ENCODE peak calls at places on chromosomes 3 and 15, in nine cellular contexts. One of them, this sample, is unnamed.

GRCh38 chr15:60840703-60841411 is 361.9 kb upstream of the ICE2 start:
- DNase-seq in right lobe of liver: no peak
- DNase-seq in K562: no peak
- DNase-seq in ovary: no peak
- DNase-seq in H1: no peak
- DNase-seq in transverse colon: no peak
- DNase-seq in upper lobe of left lung: peak
- DNase-seq in stomach: no peak
- DNase-seq in testis: no peak
- DNase-seq in this sample: no peak

GRCh38 chr3:11910971-11911531 is 64.4 kb upstream of the TAMM41 start:
- DNase-seq in right lobe of liver: peak
- DNase-seq in K562: no peak
- DNase-seq in ovary: no peak
- DNase-seq in H1: no peak
- DNase-seq in transverse colon: no peak
- DNase-seq in upper lobe of left lung: no peak
- DNase-seq in stomach: peak
- DNase-seq in testis: no peak
- DNase-seq in this sample: no peak

GRCh38 chr3:8872291-8872690 is 91.0 kb downstream of the RAD18 start:
- DNase-seq in right lobe of liver: no peak
- DNase-seq in K562: no peak
- DNase-seq in ovary: no peak
- DNase-seq in H1: no peak
- DNase-seq in transverse colon: no peak
- DNase-seq in upper lobe of left lung: no peak
- DNase-seq in stomach: no peak
- DNase-seq in testis: no peak
- DNase-seq in this sample: no peak

GRCh38 chr3:50246517-50246954 is 10.5 kb downstream of the GNAI2 start:
- DNase-seq in right lobe of liver: no peak
- DNase-seq in K562: peak
- DNase-seq in ovary: peak
- DNase-seq in H1: no peak
- DNase-seq in transverse colon: peak
- DNase-seq in upper lobe of left lung: peak
- DNase-seq in stomach: no peak
- DNase-seq in testis: no peak
- DNase-seq in this sample: peak

GRCh38 chr3:61358364-61358763 is 107.1 kb upstream of the FHIT start:
- DNase-seq in right lobe of liver: peak
- DNase-seq in K562: no peak
- DNase-seq in ovary: peak
- DNase-seq in H1: no peak
- DNase-seq in transverse colon: peak
- DNase-seq in upper lobe of left lung: peak
- DNase-seq in stomach: peak
- DNase-seq in testis: peak
- DNase-seq in this sample: peak

GRCh38 chr15:72146221-72146620 is 28.0 kb downstream of the SENP8 start:
- DNase-seq in right lobe of liver: no peak
- DNase-seq in K562: no peak
- DNase-seq in ovary: no peak
- DNase-seq in H1: peak
- DNase-seq in transverse colon: no peak
- DNase-seq in upper lobe of left lung: no peak
- DNase-seq in stomach: no peak
- DNase-seq in testis: no peak
- DNase-seq in this sample: no peak

GRCh38 chr3:42473083-42473932 is 29.1 kb upstream of the VIPR1 start:
- DNase-seq in right lobe of liver: no peak
- DNase-seq in K562: no peak
- DNase-seq in ovary: no peak
- DNase-seq in H1: no peak
- DNase-seq in transverse colon: peak
- DNase-seq in upper lobe of left lung: peak
- DNase-seq in stomach: peak
- DNase-seq in testis: no peak
- DNase-seq in this sample: no peak

GRCh38 chr15:78049691-78050440 is 27.6 kb downstream of the TBC1D2B start:
- DNase-seq in right lobe of liver: no peak
- DNase-seq in K562: no peak
- DNase-seq in ovary: no peak
- DNase-seq in H1: no peak
- DNase-seq in transverse colon: no peak
- DNase-seq in upper lobe of left lung: no peak
- DNase-seq in stomach: no peak
- DNase-seq in testis: peak
- DNase-seq in this sample: peak

GRCh38 chr15:52784799-52785671 is 5.1 kb downstream of the ONECUT1 start:
- DNase-seq in right lobe of liver: peak
- DNase-seq in K562: no peak
- DNase-seq in ovary: no peak
- DNase-seq in H1: peak
- DNase-seq in transverse colon: no peak
- DNase-seq in upper lobe of left lung: no peak
- DNase-seq in stomach: no peak
- DNase-seq in testis: no peak
- DNase-seq in this sample: no peak

GRCh38 chr15:52782514-52782913 is 7.6 kb downstream of the ONECUT1 start:
- DNase-seq in right lobe of liver: no peak
- DNase-seq in K562: no peak
- DNase-seq in ovary: no peak
- DNase-seq in H1: no peak
- DNase-seq in transverse colon: no peak
- DNase-seq in upper lobe of left lung: no peak
- DNase-seq in stomach: no peak
- DNase-seq in testis: no peak
- DNase-seq in this sample: no peak

GRCh38 chr15:52785672-52786406 is 4.3 kb downstream of the ONECUT1 start:
- DNase-seq in right lobe of liver: peak
- DNase-seq in K562: no peak
- DNase-seq in ovary: no peak
- DNase-seq in H1: no peak
- DNase-seq in transverse colon: no peak
- DNase-seq in upper lobe of left lung: no peak
- DNase-seq in stomach: no peak
- DNase-seq in testis: no peak
- DNase-seq in this sample: no peak

GRCh38 chr15:52783929-52784798 is 6.0 kb downstream of the ONECUT1 start:
- DNase-seq in right lobe of liver: peak
- DNase-seq in K562: peak
- DNase-seq in ovary: no peak
- DNase-seq in H1: peak
- DNase-seq in transverse colon: no peak
- DNase-seq in upper lobe of left lung: no peak
- DNase-seq in stomach: no peak
- DNase-seq in testis: no peak
- DNase-seq in this sample: no peak

GRCh38 chr15:52783191-52783829 is 6.8 kb downstream of the ONECUT1 start:
- DNase-seq in right lobe of liver: peak
- DNase-seq in K562: no peak
- DNase-seq in ovary: no peak
- DNase-seq in H1: peak
- DNase-seq in transverse colon: no peak
- DNase-seq in upper lobe of left lung: no peak
- DNase-seq in stomach: no peak
- DNase-seq in testis: no peak
- DNase-seq in this sample: no peak
- TF ChIP-seq POLR2A in right lobe of liver: no peak
- TF ChIP-seq POLR2A in K562: no peak
- TF ChIP-seq POLR2A in ovary: no peak
- TF ChIP-seq POLR2A in H1: no peak
- TF ChIP-seq POLR2A in transverse colon: no peak
- TF ChIP-seq POLR2A in upper lobe of left lung: no peak
- TF ChIP-seq POLR2A in stomach: no peak
- TF ChIP-seq POLR2A in testis: no peak
- TF ChIP-seq POLR2A in this sample: no peak

DNA sequence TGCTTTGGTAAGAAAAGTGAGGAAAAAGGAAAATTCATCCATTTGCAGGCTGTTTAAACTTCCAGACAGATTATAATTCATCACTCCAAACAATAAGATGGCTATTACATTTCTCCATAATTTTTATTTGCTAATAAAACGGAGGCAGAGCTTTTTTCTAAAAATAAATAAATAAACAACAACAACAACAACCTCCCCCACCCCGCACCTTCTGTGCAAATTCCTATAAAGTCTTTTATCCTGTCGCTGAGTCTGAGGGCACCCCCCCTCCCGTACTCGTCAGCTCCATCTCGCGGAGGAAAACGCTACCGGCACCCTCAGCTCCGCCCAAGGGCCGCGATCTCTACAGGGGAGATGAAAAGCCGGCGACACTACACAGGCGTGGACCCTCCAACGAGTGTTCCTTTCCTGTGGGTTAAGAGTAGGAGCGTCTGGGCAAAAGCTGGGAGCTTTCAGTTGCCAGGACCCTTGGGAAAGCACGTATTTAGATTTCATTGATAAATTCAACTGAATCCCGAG is 1.0 kb upstream of the ATP1B3 start:
- DNase-seq in right lobe of liver: peak
- DNase-seq in K562: peak
- DNase-seq in ovary: peak
- DNase-seq in H1: peak
- DNase-seq in transverse colon: peak
- DNase-seq in upper lobe of left lung: peak
- DNase-seq in stomach: peak
- DNase-seq in testis: peak
- DNase-seq in this sample: peak
- TF ChIP-seq POLR2A in right lobe of liver: no peak
- TF ChIP-seq POLR2A in K562: no peak
- TF ChIP-seq POLR2A in ovary: no peak
- TF ChIP-seq POLR2A in H1: no peak
- TF ChIP-seq POLR2A in transverse colon: no peak
- TF ChIP-seq POLR2A in upper lobe of left lung: no peak
- TF ChIP-seq POLR2A in stomach: no peak
- TF ChIP-seq POLR2A in testis: no peak
- TF ChIP-seq POLR2A in this sample: no peak

GRCh38 chr3:120858501-120858900 is 49.5 kb upstream of the STXBP5L start:
- DNase-seq in right lobe of liver: no peak
- DNase-seq in K562: no peak
- DNase-seq in ovary: no peak
- DNase-seq in H1: no peak
- DNase-seq in transverse colon: no peak
- DNase-seq in upper lobe of left lung: no peak
- DNase-seq in stomach: no peak
- DNase-seq in testis: no peak
- DNase-seq in this sample: no peak

GRCh38 chr3:120855665-120856437 is 52.2 kb upstream of the STXBP5L start:
- DNase-seq in right lobe of liver: no peak
- DNase-seq in K562: no peak
- DNase-seq in ovary: peak
- DNase-seq in H1: no peak
- DNase-seq in transverse colon: peak
- DNase-seq in upper lobe of left lung: no peak
- DNase-seq in stomach: no peak
- DNase-seq in testis: peak
- DNase-seq in this sample: no peak

GRCh38 chr3:120852412-120852811 is 55.6 kb upstream of the STXBP5L start:
- DNase-seq in right lobe of liver: no peak
- DNase-seq in K562: no peak
- DNase-seq in ovary: no peak
- DNase-seq in H1: no peak
- DNase-seq in transverse colon: no peak
- DNase-seq in upper lobe of left lung: no peak
- DNase-seq in stomach: no peak
- DNase-seq in testis: no peak
- DNase-seq in this sample: no peak

GRCh38 chr3:120853416-120853815 is 54.6 kb upstream of the STXBP5L start:
- DNase-seq in right lobe of liver: no peak
- DNase-seq in K562: no peak
- DNase-seq in ovary: no peak
- DNase-seq in H1: no peak
- DNase-seq in transverse colon: no peak
- DNase-seq in upper lobe of left lung: no peak
- DNase-seq in stomach: no peak
- DNase-seq in testis: no peak
- DNase-seq in this sample: no peak

GRCh38 chr3:120854908-120855526 is 53.0 kb upstream of the STXBP5L start:
- DNase-seq in right lobe of liver: no peak
- DNase-seq in K562: no peak
- DNase-seq in ovary: no peak
- DNase-seq in H1: no peak
- DNase-seq in transverse colon: no peak
- DNase-seq in upper lobe of left lung: no peak
- DNase-seq in stomach: no peak
- DNase-seq in testis: no peak
- DNase-seq in this sample: no peak
- TF ChIP-seq POLR2A in right lobe of liver: no peak
- TF ChIP-seq POLR2A in K562: no peak
- TF ChIP-seq POLR2A in ovary: no peak
- TF ChIP-seq POLR2A in H1: no peak
- TF ChIP-seq POLR2A in transverse colon: no peak
- TF ChIP-seq POLR2A in upper lobe of left lung: no peak
- TF ChIP-seq POLR2A in stomach: no peak
- TF ChIP-seq POLR2A in testis: no peak
- TF ChIP-seq POLR2A in this sample: no peak

GRCh38 chr15:38074029-38074428 is 139.6 kb downstream of the TMCO5A start:
- DNase-seq in right lobe of liver: no peak
- DNase-seq in K562: no peak
- DNase-seq in ovary: no peak
- DNase-seq in H1: no peak
- DNase-seq in transverse colon: no peak
- DNase-seq in upper lobe of left lung: no peak
- DNase-seq in stomach: no peak
- DNase-seq in testis: no peak
- DNase-seq in this sample: no peak

GRCh38 chr15:38072507-38073277 is 138.3 kb downstream of the TMCO5A start:
- DNase-seq in right lobe of liver: peak
- DNase-seq in K562: no peak
- DNase-seq in ovary: peak
- DNase-seq in H1: peak
- DNase-seq in transverse colon: peak
- DNase-seq in upper lobe of left lung: peak
- DNase-seq in stomach: peak
- DNase-seq in testis: peak
- DNase-seq in this sample: peak

GRCh38 chr15:38072007-38072506 is 137.6 kb downstream of the TMCO5A start:
- DNase-seq in right lobe of liver: no peak
- DNase-seq in K562: no peak
- DNase-seq in ovary: no peak
- DNase-seq in H1: no peak
- DNase-seq in transverse colon: no peak
- DNase-seq in upper lobe of left lung: no peak
- DNase-seq in stomach: no peak
- DNase-seq in testis: no peak
- DNase-seq in this sample: no peak

GRCh38 chr15:38071211-38071972 is 137.0 kb downstream of the TMCO5A start:
- DNase-seq in right lobe of liver: no peak
- DNase-seq in K562: no peak
- DNase-seq in ovary: no peak
- DNase-seq in H1: no peak
- DNase-seq in transverse colon: no peak
- DNase-seq in upper lobe of left lung: peak
- DNase-seq in stomach: peak
- DNase-seq in testis: no peak
- DNase-seq in this sample: no peak

DNA sequence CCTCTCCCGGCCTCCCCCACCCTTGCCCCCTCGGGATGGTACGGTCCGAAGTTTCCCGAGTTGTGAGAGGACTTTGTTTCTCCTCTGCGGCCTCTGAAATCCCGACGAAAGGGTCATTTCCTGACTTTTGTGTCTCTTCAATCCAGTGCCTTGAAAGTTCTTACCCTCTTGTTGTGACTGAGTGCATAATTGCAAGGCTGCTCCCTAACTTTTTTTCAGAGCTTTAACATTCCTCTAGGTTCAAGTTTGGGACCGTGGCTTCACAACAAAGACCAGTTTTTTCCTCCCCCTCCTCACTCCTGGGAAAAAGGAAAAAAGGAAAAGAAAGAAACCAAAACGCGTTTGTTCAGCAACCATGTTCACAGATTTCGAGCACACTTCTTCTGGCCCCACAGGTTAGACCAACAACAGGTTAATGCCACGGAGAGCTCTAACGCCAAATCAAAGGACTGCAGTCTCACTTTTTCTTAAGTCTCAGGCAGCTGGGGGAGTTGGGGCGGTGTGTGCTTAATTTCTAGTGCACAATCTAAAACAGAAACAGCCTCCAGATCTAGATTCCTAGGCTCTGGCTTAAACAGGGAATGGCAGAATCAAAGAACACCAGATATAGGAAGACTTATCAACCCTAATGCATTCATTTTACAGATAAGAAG is 139.0 kb downstream of the TMCO5A start:
- DNase-seq in right lobe of liver: peak
- DNase-seq in K562: no peak
- DNase-seq in ovary: no peak
- DNase-seq in H1: no peak
- DNase-seq in transverse colon: no peak
- DNase-seq in upper lobe of left lung: no peak
- DNase-seq in stomach: no peak
- DNase-seq in testis: peak
- DNase-seq in this sample: no peak
- TF ChIP-seq POLR2A in right lobe of liver: no peak
- TF ChIP-seq POLR2A in K562: no peak
- TF ChIP-seq POLR2A in ovary: no peak
- TF ChIP-seq POLR2A in H1: no peak
- TF ChIP-seq POLR2A in transverse colon: no peak
- TF ChIP-seq POLR2A in upper lobe of left lung: no peak
- TF ChIP-seq POLR2A in stomach: no peak
- TF ChIP-seq POLR2A in testis: no peak
- TF ChIP-seq POLR2A in this sample: no peak